ENCODE peak calls at places on chromosomes 6 and 20, in ten cellular contexts. Q, K, C, T, S, R, W, E, F and N are unnamed samples.

GRCh38 chr20:47309806-47310426 is 46.6 kb downstream of the ZMYND8 start:
- DNase-seq in Q (no peak), K (no peak), C (no peak), T (no peak), S (no peak), R (no peak), W (no peak), E (no peak), F (no peak), N (no peak)

GRCh38 chr20:5835870-5836269 is 85.7 kb downstream of the SHLD1 start:
- DNase-seq in Q (no peak), K (no peak), C (no peak), T (no peak), S (no peak), R (no peak), W (no peak), E (no peak), F (no peak), N (no peak)

GRCh38 chr20:35306931-35307517 is 14.8 kb upstream of the FAM83C start:
- DNase-seq in Q (no peak), K (peak), C (peak), T (no peak), S (no peak), R (peak), W (no peak), E (no peak), F (peak), N (no peak)

GRCh38 chr6:43933111-43933885 is 163.3 kb downstream of the VEGFA start:
- DNase-seq in Q (no peak), K (no peak), C (no peak), T (no peak), S (no peak), R (peak), W (no peak), E (peak), F (no peak), N (no peak)

GRCh38 chr6:134287863-134288537 is 29.9 kb downstream of the SGK1 start:
- DNase-seq in Q (no peak), K (no peak), C (no peak), T (no peak), S (peak), R (no peak), W (no peak), E (no peak), F (no peak), N (no peak)

GRCh38 chr6:19342616-19343015 is 494.6 kb upstream of the ID4 start:
- DNase-seq in Q (no peak), K (no peak), C (no peak), T (no peak), S (no peak), R (no peak), W (no peak), E (no peak), F (no peak), N (no peak)

GRCh38 chr6:150641398-150642139 is 41.9 kb downstream of the PLEKHG1 start:
- DNase-seq in Q (no peak), K (peak), C (no peak), T (no peak), S (no peak), R (no peak), W (no peak), E (no peak), F (no peak), N (peak)

GRCh38 chr20:57473246-57474042 is 51.5 kb downstream of the CTCFL start:
- DNase-seq in Q (no peak), K (peak), C (no peak), T (no peak), S (no peak), R (no peak), W (peak), E (peak), F (no peak), N (no peak)

GRCh38 chr6:107320126-107320525 is 139.2 kb downstream of the PDSS2 start:
- DNase-seq in Q (no peak), K (no peak), C (no peak), T (no peak), S (peak), R (no peak), W (no peak), E (no peak), F (no peak), N (no peak)

GRCh38 chr6:37783831-37784584 is 35.5 kb upstream of the ZFAND3 start:
- DNase-seq in Q (no peak), K (no peak), C (peak), T (no peak), S (no peak), R (no peak), W (peak), E (peak), F (no peak), N (no peak)

GRCh38 chr20:57211406-57211805 is 55.0 kb downstream of the BMP7 start:
- DNase-seq in Q (no peak), K (no peak), C (no peak), T (no peak), S (no peak), R (peak), W (no peak), E (no peak), F (no peak), N (no peak)

GRCh38 chr6:106509420-106510089 is 119.7 kb downstream of the RTN4IP1 start:
- DNase-seq in Q (no peak), K (peak), C (no peak), T (peak), S (no peak), R (no peak), W (no peak), E (no peak), F (no peak), N (no peak)

GRCh38 chr6:163427498-163428254 is 13.2 kb downstream of the QKI start:
- DNase-seq in Q (no peak), K (peak), C (no peak), T (no peak), S (peak), R (no peak), W (no peak), E (no peak), F (no peak), N (no peak)

GRCh38 chr6:137058037-137058436 is 13.3 kb upstream of the IL20RA start:
- DNase-seq in Q (no peak), K (no peak), C (no peak), T (no peak), S (no peak), R (no peak), W (no peak), E (no peak), F (no peak), N (no peak)

GRCh38 chr6:28011716-28012115 is 54.7 kb downstream of the OR2B6 start:
- DNase-seq in Q (no peak), K (no peak), C (no peak), T (no peak), S (no peak), R (no peak), W (no peak), E (no peak), F (no peak), N (peak)

GRCh38 chr6:15661815-15662245 is 998 bp downstream of the DTNBP1 start:
- DNase-seq in Q (no peak), K (peak), C (no peak), T (no peak), S (no peak), R (no peak), W (no peak), E (no peak), F (no peak), N (no peak)

GRCh38 chr6:129134535-129134934 is 251.6 kb downstream of the LAMA2 start:
- DNase-seq in Q (no peak), K (no peak), C (no peak), T (no peak), S (no peak), R (no peak), W (no peak), E (no peak), F (no peak), N (no peak)

GRCh38 chr6:132764370-132764769 is 6.7 kb upstream of the VNN2 start:
- DNase-seq in Q (peak), K (no peak), C (peak), T (no peak), S (peak), R (no peak), W (no peak), E (no peak), F (peak), N (peak)

GRCh38 chr6:25070547-25071366 is 135.0 kb upstream of the RIPOR2 start:
- DNase-seq in Q (peak), K (peak), C (peak), T (peak), S (no peak), R (peak), W (peak), E (peak), F (peak), N (peak)

GRCh38 chr6:70371454-70372105 is 41.7 kb upstream of the FAM135A start:
- DNase-seq in Q (no peak), K (peak), C (no peak), T (no peak), S (peak), R (no peak), W (no peak), E (no peak), F (no peak), N (no peak)

GRCh38 chr6:1735239-1735803 is 125.6 kb downstream of the FOXC1 start:
- DNase-seq in Q (no peak), K (no peak), C (no peak), T (no peak), S (no peak), R (no peak), W (no peak), E (no peak), F (no peak), N (no peak)

GRCh38 chr20:49245921-49246740 is 26.9 kb downstream of the DDX27 start:
- DNase-seq in Q (no peak), K (peak), C (no peak), T (no peak), S (peak), R (no peak), W (no peak), E (peak), F (no peak), N (no peak)

GRCh38 chr6:147159536-147160374 is 44.5 kb upstream of the STXBP5 start:
- DNase-seq in Q (no peak), K (no peak), C (no peak), T (no peak), S (no peak), R (no peak), W (no peak), E (no peak), F (no peak), N (no peak)

GRCh38 chr20:37989601-37990001 is 43.7 kb downstream of the TTI1 start:
- DNase-seq in Q (no peak), K (no peak), C (peak), T (no peak), S (no peak), R (no peak), W (no peak), E (no peak), F (no peak), N (no peak)

GRCh38 chr20:44362466-44362940 is 7.0 kb downstream of the HNF4A start:
- DNase-seq in Q (no peak), K (no peak), C (no peak), T (no peak), S (no peak), R (no peak), W (no peak), E (no peak), F (no peak), N (no peak)

GRCh38 chr6:83592770-83593394 is 80.5 kb downstream of the PRSS35 start:
- DNase-seq in Q (no peak), K (peak), C (no peak), T (no peak), S (no peak), R (no peak), W (no peak), E (no peak), F (no peak), N (no peak)

GRCh38 chr6:11495565-11496145 is 41.9 kb upstream of the TMEM170B start:
- DNase-seq in Q (no peak), K (no peak), C (no peak), T (no peak), S (no peak), R (no peak), W (no peak), E (no peak), F (no peak), N (no peak)

DNA sequence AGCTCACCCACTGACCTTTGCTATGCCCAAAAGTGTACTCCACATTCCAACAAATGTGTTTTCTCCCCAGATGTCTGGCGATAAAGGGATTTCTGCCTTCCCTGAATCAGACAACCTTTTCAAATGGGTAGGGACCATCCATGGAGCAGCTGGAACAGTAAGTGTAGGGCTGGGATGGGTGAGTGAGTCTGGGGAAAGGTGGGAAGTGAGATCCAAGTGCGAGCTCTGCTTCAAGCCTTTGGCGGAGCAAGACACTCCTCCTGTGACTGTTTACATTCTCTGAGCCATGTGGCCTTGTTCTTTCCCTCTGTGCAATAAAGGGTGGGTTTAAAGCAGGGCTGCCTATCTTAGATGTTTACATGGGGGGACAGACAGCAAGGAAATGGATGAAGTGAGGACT is 1.9 kb downstream of the UBE2C start:
- DNase-seq in Q (no peak), K (no peak), C (no peak), T (no peak), S (no peak), R (no peak), W (no peak), E (no peak), F (no peak), N (no peak)
- H3K4me3 ChIP-seq in Q (no peak), K (peak), C (no peak), T (no peak), S (peak), R (no peak), W (no peak), E (no peak), F (no peak), N (no peak)

DNA sequence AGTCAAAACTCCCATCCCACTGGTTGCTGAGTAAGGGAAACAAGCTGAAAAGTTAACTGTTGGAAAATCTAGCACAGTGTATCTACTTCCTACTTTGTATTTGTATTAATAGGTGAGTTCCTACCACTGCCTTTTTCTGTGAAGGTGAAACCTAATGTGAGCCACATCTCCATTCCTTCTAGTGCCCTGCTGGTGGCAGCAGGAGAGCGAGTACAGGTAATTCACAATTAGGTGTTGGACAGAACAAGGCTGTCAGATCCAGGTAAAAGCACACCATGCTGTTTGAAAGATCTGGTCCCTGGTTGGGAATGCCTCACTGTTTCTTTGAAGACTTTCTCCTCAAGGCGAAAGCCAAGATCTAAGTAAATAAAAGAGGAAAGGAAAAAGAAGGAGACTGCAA is 528.4 kb downstream of the PKHD1 start:
- DNase-seq in Q (no peak), K (no peak), C (no peak), T (no peak), S (no peak), R (no peak), W (no peak), E (no peak), F (no peak), N (no peak)
- TF ChIP-seq CTCF in Q (no peak), K (peak), C (no peak), T (no peak), S (no peak), R (no peak), W (no peak), E (no peak), F (no peak), N (peak)

GRCh38 chr6:170361335-170361734 is 54.8 kb downstream of the FAM120B start:
- DNase-seq in Q (no peak), K (no peak), C (no peak), T (no peak), S (no peak), R (no peak), W (no peak), E (no peak), F (no peak), N (no peak)

GRCh38 chr6:170362121-170362520 is 55.6 kb downstream of the FAM120B start:
- DNase-seq in Q (no peak), K (no peak), C (no peak), T (no peak), S (no peak), R (no peak), W (no peak), E (no peak), F (no peak), N (no peak)

GRCh38 chr6:170357812-170358211 is 51.3 kb downstream of the FAM120B start:
- DNase-seq in Q (no peak), K (no peak), C (no peak), T (no peak), S (no peak), R (no peak), W (no peak), E (no peak), F (no peak), N (no peak)

GRCh38 chr6:170358496-170358895 is 51.9 kb downstream of the FAM120B start:
- DNase-seq in Q (no peak), K (no peak), C (peak), T (no peak), S (no peak), R (no peak), W (no peak), E (no peak), F (peak), N (no peak)

DNA sequence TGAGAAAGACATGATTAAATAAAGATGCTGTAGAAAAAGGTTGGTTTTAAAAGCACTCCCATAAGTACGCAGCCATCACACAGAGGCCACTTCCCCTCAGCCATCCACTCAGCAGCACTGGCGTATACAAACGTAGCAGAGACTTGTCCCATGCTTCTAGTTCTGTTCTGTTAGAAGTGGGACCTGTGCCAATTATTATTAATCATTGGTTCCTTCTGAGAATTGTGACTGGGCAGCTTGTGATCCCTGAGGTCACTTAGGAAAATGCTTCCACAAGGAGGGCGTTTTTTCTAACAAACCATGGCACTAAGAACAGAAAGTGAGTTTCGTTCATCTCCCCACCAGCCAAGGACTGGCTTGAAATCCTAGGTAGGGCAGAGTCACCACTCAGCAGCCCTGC is 53.9 kb downstream of the FAM120B start:
- DNase-seq in Q (no peak), K (no peak), C (no peak), T (no peak), S (no peak), R (no peak), W (no peak), E (no peak), F (no peak), N (no peak)
- H3K4me3 ChIP-seq in Q (no peak), K (no peak), C (no peak), T (no peak), S (no peak), R (no peak), W (no peak), E (no peak), F (no peak), N (no peak)

DNA sequence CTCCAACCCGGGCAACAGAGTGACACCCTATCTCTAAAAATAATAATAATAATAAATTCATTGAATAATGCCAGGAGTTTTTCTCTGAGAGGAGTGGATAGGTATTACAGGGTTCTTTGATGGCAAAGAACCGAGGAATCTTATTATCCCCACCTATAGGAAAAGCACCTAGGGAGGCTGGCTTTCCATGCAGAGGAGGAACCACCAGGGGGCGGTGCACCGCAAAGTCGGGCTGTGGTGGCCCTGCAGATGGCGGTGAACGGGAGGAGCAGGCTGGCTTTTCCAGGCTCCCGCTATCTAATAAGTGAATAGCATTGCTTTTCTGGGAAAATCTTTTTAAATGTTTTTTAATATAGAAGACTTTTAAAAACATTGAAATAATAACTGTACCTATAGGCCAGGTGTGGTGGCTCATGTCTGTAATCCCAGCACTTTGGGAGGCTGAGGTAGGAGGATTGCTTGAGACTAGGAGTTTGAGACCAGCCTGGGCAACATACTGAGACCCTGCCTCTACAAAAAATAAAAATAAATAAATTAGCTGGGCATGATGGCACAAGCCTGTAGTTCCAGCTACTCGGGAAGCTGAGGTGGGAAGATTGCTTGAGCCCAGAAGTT is 864.2 kb downstream of the KIF16B start:
- DNase-seq in Q (peak), K (peak), C (peak), T (peak), S (no peak), R (peak), W (peak), E (no peak), F (peak), N (no peak)
- TF ChIP-seq CTCF in Q (no peak), K (peak), C (peak), T (no peak), S (peak), R (peak), W (peak), E (no peak), F (peak), N (peak)

GRCh38 chr20:4666001-4666470 is 55.7 kb upstream of the PRND start:
- DNase-seq in Q (no peak), K (no peak), C (no peak), T (peak), S (no peak), R (no peak), W (no peak), E (no peak), F (no peak), N (no peak)
- H3K4me3 ChIP-seq in Q (no peak), K (no peak), C (no peak), T (no peak), S (peak), R (no peak), W (no peak), E (no peak), F (no peak), N (no peak)

DNA sequence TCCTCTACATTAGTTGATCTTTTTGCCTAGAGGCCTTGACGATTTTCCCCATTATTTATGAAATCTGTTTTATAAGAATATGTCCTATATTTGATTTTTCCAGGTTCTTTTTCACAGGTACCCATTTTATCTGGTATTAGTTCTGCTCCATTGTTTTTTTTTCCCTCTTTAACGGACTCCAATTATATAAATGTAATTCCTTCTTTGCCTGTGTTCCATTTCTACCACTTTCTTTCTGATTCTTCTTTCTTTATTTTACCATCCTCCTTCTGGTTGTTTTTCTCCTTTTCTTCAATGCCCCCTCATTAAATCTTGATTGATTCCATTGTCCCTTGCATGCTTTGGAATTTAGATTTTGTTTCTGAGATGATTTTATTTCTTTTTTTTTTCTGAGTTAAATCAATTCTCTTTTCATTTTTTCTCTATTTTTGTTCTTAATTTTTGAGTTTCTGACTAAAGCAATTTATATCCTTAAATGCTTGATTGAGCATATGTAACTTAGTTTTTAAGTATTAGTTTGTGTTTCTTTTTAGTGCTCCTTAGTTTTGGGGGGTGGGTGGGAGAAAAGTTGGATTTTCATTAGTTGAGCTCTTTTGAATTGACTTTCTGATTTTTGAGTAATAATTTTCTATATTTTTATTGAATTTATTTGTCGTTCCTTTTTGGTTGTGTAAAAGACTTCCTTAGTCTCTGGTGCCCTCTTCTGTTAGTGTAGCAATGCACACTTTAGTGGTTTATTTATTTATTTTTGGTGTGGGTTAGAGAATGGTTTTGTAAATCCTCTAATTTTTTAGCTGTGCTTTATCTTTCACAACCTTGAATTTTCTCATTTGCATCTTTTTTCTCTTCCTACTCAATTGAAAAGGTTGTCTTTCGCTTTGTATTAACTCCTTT is 140.8 kb downstream of the FARS2 start:
- DNase-seq in Q (no peak), K (peak), C (no peak), T (no peak), S (no peak), R (no peak), W (no peak), E (no peak), F (no peak), N (no peak)
- TF ChIP-seq CTCF in Q (no peak), K (peak), C (peak), T (peak), S (no peak), R (peak), W (no peak), E (no peak), F (peak), N (peak)

GRCh38 chr20:53805895-53806384 is 212.3 kb upstream of the ZNF217 start:
- DNase-seq in Q (no peak), K (no peak), C (no peak), T (no peak), S (no peak), R (no peak), W (no peak), E (no peak), F (no peak), N (no peak)
- H3K4me3 ChIP-seq in Q (no peak), K (no peak), C (no peak), T (no peak), S (no peak), R (no peak), W (no peak), E (no peak), F (no peak), N (no peak)